ENCODE peak calls at places on chromosome 1, in ten cellular contexts. C is T-helper 17 cell, D is WTC11, I is NAMALWA, K is astrocyte of the spinal cord, P is HEK293T, Q is NCI-H524, M is iris pigment epithelial cell, X is fibroblast of lung, T is Panc1. H is an unnamed sample.

GRCh38 chr1:119795471-119795870 is 15.8 kb downstream of the REG4 start:
- DNase-seq in C (no peak), D (no peak), I (no peak), K (no peak), P (no peak), Q (no peak), M (no peak), X (no peak), T (no peak), H (no peak)

GRCh38 chr1:117061986-117062415 is 1.9 kb downstream of the TTF2 start:
- DNase-seq in C (no peak), D (no peak), I (no peak), K (peak), P (no peak), Q (no peak), M (peak), X (peak), T (no peak), H (peak)

GRCh38 chr1:151547119-151547899 is 7.2 kb downstream of the TUFT1 start:
- DNase-seq in C (no peak), D (peak), I (no peak), K (peak), P (no peak), Q (no peak), M (peak), X (peak), T (no peak), H (peak)

GRCh38 chr1:40143891-40144575 is 17.2 kb upstream of the RLF start:
- DNase-seq in C (peak), D (peak), I (peak), K (peak), P (peak), Q (peak), M (peak), X (peak), T (peak), H (peak)

GRCh38 chr1:32273389-32274208 is 18.3 kb upstream of the HDAC1 start:
- DNase-seq in C (peak), D (peak), I (peak), K (no peak), P (no peak), Q (no peak), M (no peak), X (peak), T (no peak), H (peak)

GRCh38 chr1:167522246-167522645 is 3.9 kb upstream of the CD247 start:
- DNase-seq in C (no peak), D (no peak), I (no peak), K (peak), P (no peak), Q (no peak), M (peak), X (peak), T (no peak), H (no peak)

GRCh38 chr1:227094249-227094966 is 154.3 kb downstream of the COQ8A start:
- DNase-seq in C (no peak), D (no peak), I (no peak), K (no peak), P (no peak), Q (no peak), M (no peak), X (peak), T (no peak), H (no peak)

GRCh38 chr1:40921522-40921921 is 58.0 kb upstream of the CTPS1 start:
- DNase-seq in C (no peak), D (no peak), I (no peak), K (no peak), P (no peak), Q (no peak), M (no peak), X (no peak), T (no peak), H (no peak)

GRCh38 chr1:228366062-228366850 is 40.4 kb downstream of the TRIM11 start:
- DNase-seq in C (no peak), D (peak), I (no peak), K (no peak), P (no peak), Q (no peak), M (no peak), X (no peak), T (no peak), H (no peak)

GRCh38 chr1:234583755-234584430 is 26.1 kb downstream of the IRF2BP2 start:
- DNase-seq in C (no peak), D (no peak), I (no peak), K (no peak), P (no peak), Q (no peak), M (no peak), X (no peak), T (no peak), H (no peak)

GRCh38 chr1:33468559-33468958 is 3.9 kb upstream of the ZSCAN20 start:
- DNase-seq in C (no peak), D (no peak), I (no peak), K (peak), P (no peak), Q (no peak), M (no peak), X (peak), T (no peak), H (no peak)

GRCh38 chr1:244833734-244834595 is 1.5 kb upstream of the COX20 start:
- DNase-seq in C (peak), D (peak), I (peak), K (peak), P (peak), Q (peak), M (peak), X (peak), T (peak), H (peak)

GRCh38 chr1:153547560-153548551 is 1.2 kb downstream of the S100A3 start:
- DNase-seq in C (no peak), D (no peak), I (no peak), K (no peak), P (no peak), Q (peak), M (no peak), X (no peak), T (no peak), H (peak)

GRCh38 chr1:86704972-86705632 is 726 bp downstream of the SH3GLB1 start:
- DNase-seq in C (peak), D (peak), I (peak), K (peak), P (peak), Q (peak), M (peak), X (peak), T (no peak), H (peak)

GRCh38 chr1:3441449-3441848 is 13.0 kb upstream of the ARHGEF16 start:
- DNase-seq in C (no peak), D (no peak), I (no peak), K (no peak), P (no peak), Q (no peak), M (no peak), X (no peak), T (no peak), H (no peak)

GRCh38 chr1:46175243-46175642 is 356 bp downstream of the TSPAN1 start:
- DNase-seq in C (no peak), D (no peak), I (no peak), K (no peak), P (no peak), Q (no peak), M (no peak), X (no peak), T (no peak), H (no peak)

GRCh38 chr1:33143698-33144097 is 38.1 kb downstream of the TRIM62 start:
- DNase-seq in C (no peak), D (no peak), I (no peak), K (peak), P (no peak), Q (no peak), M (peak), X (peak), T (no peak), H (peak)

GRCh38 chr1:113109908-113110554 is 37.0 kb downstream of the LRIG2 start:
- DNase-seq in C (no peak), D (no peak), I (no peak), K (peak), P (no peak), Q (peak), M (peak), X (peak), T (no peak), H (peak)

GRCh38 chr1:150696590-150696989 is 364 bp downstream of the GOLPH3L start:
- DNase-seq in C (no peak), D (no peak), I (no peak), K (no peak), P (peak), Q (no peak), M (peak), X (no peak), T (no peak), H (no peak)